ENCODE peak calls at places on chromosomes 12 and 14, in ten cellular contexts. One of them, this sample, is unnamed.
A peak's percentile ranks its signal among the peaks of the same experiment; 100 is the strongest.

GRCh38 chr14:77141592-77142288 is at the start of gene ZDHHC22:
- DNase-seq in heart left ventricle: no peak
- DNase-seq in transverse colon: no peak
- DNase-seq in mucosa of descending colon: no peak
- DNase-seq in naive thymus-derived CD4-positive, alpha-beta T cell: no peak
- DNase-seq in aorta: no peak
- DNase-seq in suprapubic skin: no peak
- DNase-seq in stomach: no peak
- DNase-seq in neural progenitor cell: no peak
- DNase-seq in endodermal cell: peak; percentile 86
- DNase-seq in this sample: no peak

GRCh38 chr12:71870409-71870808 is 30.9 kb downstream of the TBC1D15 start:
- DNase-seq in heart left ventricle: no peak
- DNase-seq in transverse colon: no peak
- DNase-seq in mucosa of descending colon: no peak
- DNase-seq in naive thymus-derived CD4-positive, alpha-beta T cell: no peak
- DNase-seq in aorta: no peak
- DNase-seq in suprapubic skin: no peak
- DNase-seq in stomach: no peak
- DNase-seq in neural progenitor cell: no peak
- DNase-seq in endodermal cell: no peak
- DNase-seq in this sample: no peak

GRCh38 chr12:46585854-46586621 is 213.5 kb upstream of the SLC38A2 start:
- DNase-seq in heart left ventricle: no peak
- DNase-seq in transverse colon: peak; percentile 62
- DNase-seq in mucosa of descending colon: peak; percentile 63
- DNase-seq in naive thymus-derived CD4-positive, alpha-beta T cell: peak; percentile 72
- DNase-seq in aorta: peak; percentile 47
- DNase-seq in suprapubic skin: no peak
- DNase-seq in stomach: peak; percentile 72
- DNase-seq in neural progenitor cell: peak; percentile 88
- DNase-seq in endodermal cell: peak; percentile 88
- DNase-seq in this sample: peak; percentile 74

GRCh38 chr12:129571901-129572494 is 331.8 kb downstream of the TMEM132D start:
- DNase-seq in heart left ventricle: no peak
- DNase-seq in transverse colon: no peak
- DNase-seq in mucosa of descending colon: no peak
- DNase-seq in naive thymus-derived CD4-positive, alpha-beta T cell: no peak
- DNase-seq in aorta: no peak
- DNase-seq in suprapubic skin: no peak
- DNase-seq in stomach: no peak
- DNase-seq in neural progenitor cell: no peak
- DNase-seq in endodermal cell: peak; percentile 71
- DNase-seq in this sample: no peak

GRCh38 chr12:108744021-108744897 is 12.9 kb upstream of the CORO1C start:
- DNase-seq in heart left ventricle: no peak
- DNase-seq in transverse colon: no peak
- DNase-seq in mucosa of descending colon: no peak
- DNase-seq in naive thymus-derived CD4-positive, alpha-beta T cell: no peak
- DNase-seq in aorta: peak; percentile 61
- DNase-seq in suprapubic skin: no peak
- DNase-seq in stomach: no peak
- DNase-seq in neural progenitor cell: no peak
- DNase-seq in endodermal cell: no peak
- DNase-seq in this sample: no peak

GRCh38 chr14:56092761-56093160 is 25.4 kb upstream of the PELI2 start:
- DNase-seq in heart left ventricle: no peak
- DNase-seq in transverse colon: no peak
- DNase-seq in mucosa of descending colon: no peak
- DNase-seq in naive thymus-derived CD4-positive, alpha-beta T cell: no peak
- DNase-seq in aorta: no peak
- DNase-seq in suprapubic skin: no peak
- DNase-seq in stomach: no peak
- DNase-seq in neural progenitor cell: no peak
- DNase-seq in endodermal cell: no peak
- DNase-seq in this sample: no peak

GRCh38 chr14:55976619-55977018 is 141.6 kb upstream of the PELI2 start:
- DNase-seq in heart left ventricle: no peak
- DNase-seq in transverse colon: peak; percentile 26
- DNase-seq in mucosa of descending colon: no peak
- DNase-seq in naive thymus-derived CD4-positive, alpha-beta T cell: no peak
- DNase-seq in aorta: no peak
- DNase-seq in suprapubic skin: no peak
- DNase-seq in stomach: no peak
- DNase-seq in neural progenitor cell: no peak
- DNase-seq in endodermal cell: no peak
- DNase-seq in this sample: peak; percentile 51

GRCh38 chr12:113221181-113221996 is at the start of gene TPCN1:
- DNase-seq in heart left ventricle: peak; percentile 99
- DNase-seq in transverse colon: peak; percentile 100
- DNase-seq in mucosa of descending colon: peak; percentile 99
- DNase-seq in naive thymus-derived CD4-positive, alpha-beta T cell: peak; percentile 99
- DNase-seq in aorta: peak; percentile 100
- DNase-seq in suprapubic skin: peak; percentile 100
- DNase-seq in stomach: peak; percentile 100
- DNase-seq in neural progenitor cell: peak; percentile 100
- DNase-seq in endodermal cell: peak; percentile 100
- DNase-seq in this sample: peak; percentile 100

GRCh38 chr14:53152627-53152908 is 555 bp downstream of the DDHD1 start:
- DNase-seq in heart left ventricle: no peak
- DNase-seq in transverse colon: no peak
- DNase-seq in mucosa of descending colon: no peak
- DNase-seq in naive thymus-derived CD4-positive, alpha-beta T cell: no peak
- DNase-seq in aorta: no peak
- DNase-seq in suprapubic skin: no peak
- DNase-seq in stomach: no peak
- DNase-seq in neural progenitor cell: no peak
- DNase-seq in endodermal cell: peak; percentile 83
- DNase-seq in this sample: no peak

GRCh38 chr14:23568600-23569310 is 1.2 kb upstream of the AP1G2 start:
- DNase-seq in heart left ventricle: no peak
- DNase-seq in transverse colon: no peak
- DNase-seq in mucosa of descending colon: no peak
- DNase-seq in naive thymus-derived CD4-positive, alpha-beta T cell: no peak
- DNase-seq in aorta: peak; percentile 73
- DNase-seq in suprapubic skin: peak; percentile 57
- DNase-seq in stomach: no peak
- DNase-seq in neural progenitor cell: peak; percentile 65
- DNase-seq in endodermal cell: peak; percentile 85
- DNase-seq in this sample: no peak

GRCh38 chr12:87828384-87828973 is 200.7 kb downstream of the C12orf50 start:
- DNase-seq in heart left ventricle: no peak
- DNase-seq in transverse colon: no peak
- DNase-seq in mucosa of descending colon: no peak
- DNase-seq in naive thymus-derived CD4-positive, alpha-beta T cell: no peak
- DNase-seq in aorta: no peak
- DNase-seq in suprapubic skin: no peak
- DNase-seq in stomach: no peak
- DNase-seq in neural progenitor cell: no peak
- DNase-seq in endodermal cell: no peak
- DNase-seq in this sample: no peak

GRCh38 chr14:60968099-60968498 is 12.8 kb downstream of the TRMT5 start:
- DNase-seq in heart left ventricle: no peak
- DNase-seq in transverse colon: no peak
- DNase-seq in mucosa of descending colon: no peak
- DNase-seq in naive thymus-derived CD4-positive, alpha-beta T cell: no peak
- DNase-seq in aorta: no peak
- DNase-seq in suprapubic skin: no peak
- DNase-seq in stomach: no peak
- DNase-seq in neural progenitor cell: no peak
- DNase-seq in endodermal cell: no peak
- DNase-seq in this sample: no peak

GRCh38 chr12:69442894-69443293 is 27.3 kb upstream of the FRS2 start:
- DNase-seq in heart left ventricle: no peak
- DNase-seq in transverse colon: no peak
- DNase-seq in mucosa of descending colon: no peak
- DNase-seq in naive thymus-derived CD4-positive, alpha-beta T cell: no peak
- DNase-seq in aorta: no peak
- DNase-seq in suprapubic skin: no peak
- DNase-seq in stomach: no peak
- DNase-seq in neural progenitor cell: no peak
- DNase-seq in endodermal cell: peak; percentile 63
- DNase-seq in this sample: no peak

GRCh38 chr14:20642182-20642581 is 691 bp upstream of the OR6S1 start:
- DNase-seq in heart left ventricle: no peak
- DNase-seq in transverse colon: no peak
- DNase-seq in mucosa of descending colon: no peak
- DNase-seq in naive thymus-derived CD4-positive, alpha-beta T cell: no peak
- DNase-seq in aorta: no peak
- DNase-seq in suprapubic skin: no peak
- DNase-seq in stomach: no peak
- DNase-seq in neural progenitor cell: no peak
- DNase-seq in endodermal cell: no peak
- DNase-seq in this sample: no peak
- H3K4me1 ChIP-seq in heart left ventricle: no peaks in the 10 kb centered on the region
- H3K4me1 ChIP-seq in transverse colon: no peaks in the 10 kb centered on the region
- H3K4me1 ChIP-seq in mucosa of descending colon: no peaks in the 10 kb centered on the region
- H3K4me1 ChIP-seq in naive thymus-derived CD4-positive, alpha-beta T cell: no peaks in the 10 kb centered on the region
- H3K4me1 ChIP-seq in aorta: no peaks in the 10 kb centered on the region
- H3K4me1 ChIP-seq in suprapubic skin: no peaks in the 10 kb centered on the region
- H3K4me1 ChIP-seq in stomach: no peaks in the 10 kb centered on the region
- H3K4me1 ChIP-seq in neural progenitor cell: peaks cover 4% of the 10 kb centered on the region
- H3K4me1 ChIP-seq in endodermal cell: peaks cover 18% of the 10 kb centered on the region
- H3K4me1 ChIP-seq in this sample: no peaks in the 10 kb centered on the region

GRCh38 chr12:3282271-3282670 is 205.1 kb downstream of the TSPAN9 start:
- DNase-seq in heart left ventricle: no peak
- DNase-seq in transverse colon: no peak
- DNase-seq in mucosa of descending colon: no peak
- DNase-seq in naive thymus-derived CD4-positive, alpha-beta T cell: no peak
- DNase-seq in aorta: no peak
- DNase-seq in suprapubic skin: no peak
- DNase-seq in stomach: no peak
- DNase-seq in neural progenitor cell: no peak
- DNase-seq in endodermal cell: no peak
- DNase-seq in this sample: no peak
- H3K4me1 ChIP-seq in heart left ventricle: peaks cover 24% of the 10 kb centered on the region
- H3K4me1 ChIP-seq in transverse colon: no peaks in the 10 kb centered on the region
- H3K4me1 ChIP-seq in mucosa of descending colon: no peaks in the 10 kb centered on the region
- H3K4me1 ChIP-seq in naive thymus-derived CD4-positive, alpha-beta T cell: no peaks in the 10 kb centered on the region
- H3K4me1 ChIP-seq in aorta: no peaks in the 10 kb centered on the region
- H3K4me1 ChIP-seq in suprapubic skin: peaks cover 8% of the 10 kb centered on the region
- H3K4me1 ChIP-seq in stomach: no peaks in the 10 kb centered on the region
- H3K4me1 ChIP-seq in neural progenitor cell: peaks cover 6% of the 10 kb centered on the region
- H3K4me1 ChIP-seq in endodermal cell: no peaks in the 10 kb centered on the region
- H3K4me1 ChIP-seq in this sample: no peaks in the 10 kb centered on the region

GRCh38 chr12:588658-589057 is 74.6 kb downstream of the NINJ2 start:
- DNase-seq in heart left ventricle: no peak
- DNase-seq in transverse colon: no peak
- DNase-seq in mucosa of descending colon: no peak
- DNase-seq in naive thymus-derived CD4-positive, alpha-beta T cell: no peak
- DNase-seq in aorta: no peak
- DNase-seq in suprapubic skin: no peak
- DNase-seq in stomach: no peak
- DNase-seq in neural progenitor cell: no peak
- DNase-seq in endodermal cell: no peak
- DNase-seq in this sample: no peak

GRCh38 chr12:591167-591570 is 72.1 kb downstream of the NINJ2 start:
- DNase-seq in heart left ventricle: peak; percentile 69
- DNase-seq in transverse colon: no peak
- DNase-seq in mucosa of descending colon: no peak
- DNase-seq in naive thymus-derived CD4-positive, alpha-beta T cell: no peak
- DNase-seq in aorta: no peak
- DNase-seq in suprapubic skin: peak; percentile 14
- DNase-seq in stomach: no peak
- DNase-seq in neural progenitor cell: no peak
- DNase-seq in endodermal cell: peak; percentile 77
- DNase-seq in this sample: no peak

GRCh38 chr12:587551-588322 is 75.5 kb downstream of the NINJ2 start:
- DNase-seq in heart left ventricle: no peak
- DNase-seq in transverse colon: no peak
- DNase-seq in mucosa of descending colon: no peak
- DNase-seq in naive thymus-derived CD4-positive, alpha-beta T cell: no peak
- DNase-seq in aorta: no peak
- DNase-seq in suprapubic skin: no peak
- DNase-seq in stomach: no peak
- DNase-seq in neural progenitor cell: no peak
- DNase-seq in endodermal cell: peak; percentile 33
- DNase-seq in this sample: no peak

GRCh38 chr12:591571-592505 is 71.4 kb downstream of the NINJ2 start:
- DNase-seq in heart left ventricle: peak; percentile 91
- DNase-seq in transverse colon: no peak
- DNase-seq in mucosa of descending colon: no peak
- DNase-seq in naive thymus-derived CD4-positive, alpha-beta T cell: no peak
- DNase-seq in aorta: peak; percentile 58
- DNase-seq in suprapubic skin: no peak
- DNase-seq in stomach: peak; percentile 76
- DNase-seq in neural progenitor cell: no peak
- DNase-seq in endodermal cell: no peak
- DNase-seq in this sample: no peak

GRCh38 chr12:590206-590750 is 73.0 kb downstream of the NINJ2 start:
- DNase-seq in heart left ventricle: no peak
- DNase-seq in transverse colon: no peak
- DNase-seq in mucosa of descending colon: no peak
- DNase-seq in naive thymus-derived CD4-positive, alpha-beta T cell: no peak
- DNase-seq in aorta: peak; percentile 23
- DNase-seq in suprapubic skin: peak; percentile 55
- DNase-seq in stomach: no peak
- DNase-seq in neural progenitor cell: no peak
- DNase-seq in endodermal cell: peak; percentile 41
- DNase-seq in this sample: no peak
- H3K4me1 ChIP-seq in heart left ventricle: peaks cover 13% of the 10 kb centered on the region
- H3K4me1 ChIP-seq in transverse colon: no peaks in the 10 kb centered on the region
- H3K4me1 ChIP-seq in mucosa of descending colon: no peaks in the 10 kb centered on the region
- H3K4me1 ChIP-seq in naive thymus-derived CD4-positive, alpha-beta T cell: no peaks in the 10 kb centered on the region
- H3K4me1 ChIP-seq in aorta: no peaks in the 10 kb centered on the region
- H3K4me1 ChIP-seq in suprapubic skin: peaks cover 16% of the 10 kb centered on the region
- H3K4me1 ChIP-seq in stomach: peaks cover 14% of the 10 kb centered on the region
- H3K4me1 ChIP-seq in neural progenitor cell: no peaks in the 10 kb centered on the region
- H3K4me1 ChIP-seq in endodermal cell: no peaks in the 10 kb centered on the region
- H3K4me1 ChIP-seq in this sample: no peaks in the 10 kb centered on the region

DNA sequence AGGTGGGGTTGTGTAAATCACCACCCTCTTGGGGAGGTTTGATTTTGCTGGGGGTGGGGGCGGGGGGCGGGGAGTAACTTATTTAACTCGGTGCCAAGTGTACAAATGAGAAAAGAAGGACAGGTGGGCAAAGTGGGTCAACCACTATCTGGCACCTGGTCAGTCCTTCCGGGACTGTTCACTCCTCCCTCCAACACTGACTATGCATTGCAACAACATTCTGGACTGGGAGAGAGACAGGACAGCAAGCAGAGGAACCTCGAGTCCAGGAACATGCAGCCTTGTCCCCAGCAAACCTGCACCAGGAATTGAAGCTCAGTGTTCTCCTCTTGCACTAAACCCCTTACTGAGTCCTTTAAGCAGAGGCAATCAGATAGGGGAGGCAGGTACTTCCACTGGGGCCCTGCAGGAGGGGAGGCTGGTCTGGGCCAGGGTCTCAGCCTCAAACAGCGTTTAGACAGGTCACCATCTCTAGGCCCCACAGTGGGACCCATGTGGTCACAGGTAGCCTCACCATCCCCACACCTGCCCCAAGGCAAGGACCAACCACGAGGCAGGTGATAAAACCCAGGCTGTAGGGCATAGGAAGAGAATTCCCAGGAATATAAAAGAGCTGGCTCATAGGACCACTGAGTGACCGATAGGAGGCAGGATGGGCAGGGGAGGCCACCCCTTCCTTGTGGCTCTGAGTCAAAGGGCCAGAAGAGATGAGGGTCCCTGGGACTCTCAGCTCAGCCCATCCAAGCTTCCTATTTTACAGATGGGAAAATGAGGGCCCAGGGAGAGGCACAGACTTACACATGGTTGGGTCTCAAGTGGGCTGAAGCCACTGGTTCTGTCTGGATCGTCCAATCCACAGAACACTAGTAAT is 9.8 kb downstream of the CCDC85C start:
- DNase-seq in heart left ventricle: no peak
- DNase-seq in transverse colon: no peak
- DNase-seq in mucosa of descending colon: no peak
- DNase-seq in naive thymus-derived CD4-positive, alpha-beta T cell: no peak
- DNase-seq in aorta: no peak
- DNase-seq in suprapubic skin: no peak
- DNase-seq in stomach: no peak
- DNase-seq in neural progenitor cell: no peak
- DNase-seq in endodermal cell: no peak
- DNase-seq in this sample: no peak
- H3K4me1 ChIP-seq in heart left ventricle: peaks cover 78% of the 10 kb centered on the region
- H3K4me1 ChIP-seq in transverse colon: peaks cover 63% of the 10 kb centered on the region
- H3K4me1 ChIP-seq in mucosa of descending colon: peaks cover 56% of the 10 kb centered on the region
- H3K4me1 ChIP-seq in naive thymus-derived CD4-positive, alpha-beta T cell: peaks cover 13% of the 10 kb centered on the region
- H3K4me1 ChIP-seq in aorta: no peaks in the 10 kb centered on the region
- H3K4me1 ChIP-seq in suprapubic skin: peaks cover 24% of the 10 kb centered on the region
- H3K4me1 ChIP-seq in stomach: peaks cover 96% of the 10 kb centered on the region
- H3K4me1 ChIP-seq in neural progenitor cell: peaks cover 41% of the 10 kb centered on the region
- H3K4me1 ChIP-seq in endodermal cell: peaks cover 19% of the 10 kb centered on the region
- H3K4me1 ChIP-seq in this sample: peaks cover 28% of the 10 kb centered on the region